ENCODE peak calls at places on chromosomes 11 and 22, in ten cellular contexts. One of them, this sample, is unnamed.

GRCh38 chr11:87473174-87473573 is 435.4 kb downstream of the TMEM135 start:
- DNase-seq in aorta: no peak
- DNase-seq in upper lobe of right lung: no peak
- DNase-seq in SK-N-SH: no peak
- DNase-seq in Caco-2: no peak
- DNase-seq in PC-9: no peak
- DNase-seq in endodermal cell: no peak
- DNase-seq in thoracic aorta: no peak
- DNase-seq in CD8-positive, alpha-beta memory T cell: no peak
- DNase-seq in IMR-90: peak; percentile 97
- DNase-seq in this sample: no peak

GRCh38 chr11:86449993-86450629 is 75.4 kb downstream of the CCDC81 start:
- DNase-seq in aorta: no peak
- DNase-seq in upper lobe of right lung: no peak
- DNase-seq in SK-N-SH: no peak
- DNase-seq in Caco-2: no peak
- DNase-seq in PC-9: no peak
- DNase-seq in endodermal cell: no peak
- DNase-seq in thoracic aorta: no peak
- DNase-seq in CD8-positive, alpha-beta memory T cell: no peak
- DNase-seq in IMR-90: no peak
- DNase-seq in this sample: no peak

GRCh38 chr11:78927511-78927910 is 352.8 kb upstream of the NARS2 start:
- DNase-seq in aorta: no peak
- DNase-seq in upper lobe of right lung: no peak
- DNase-seq in SK-N-SH: no peak
- DNase-seq in Caco-2: no peak
- DNase-seq in PC-9: no peak
- DNase-seq in endodermal cell: no peak
- DNase-seq in thoracic aorta: no peak
- DNase-seq in CD8-positive, alpha-beta memory T cell: no peak
- DNase-seq in IMR-90: no peak
- DNase-seq in this sample: no peak

GRCh38 chr11:126189109-126189929 is 22.1 kb downstream of the RPUSD4 start:
- DNase-seq in aorta: no peak
- DNase-seq in upper lobe of right lung: peak; percentile 43
- DNase-seq in SK-N-SH: no peak
- DNase-seq in Caco-2: no peak
- DNase-seq in PC-9: no peak
- DNase-seq in endodermal cell: no peak
- DNase-seq in thoracic aorta: no peak
- DNase-seq in CD8-positive, alpha-beta memory T cell: no peak
- DNase-seq in IMR-90: no peak
- DNase-seq in this sample: no peak

GRCh38 chr11:65414776-65415498 is 7.7 kb upstream of the NEAT1 start:
- DNase-seq in aorta: no peak
- DNase-seq in upper lobe of right lung: peak; percentile 41
- DNase-seq in SK-N-SH: no peak
- DNase-seq in Caco-2: no peak
- DNase-seq in PC-9: no peak
- DNase-seq in endodermal cell: no peak
- DNase-seq in thoracic aorta: no peak
- DNase-seq in CD8-positive, alpha-beta memory T cell: no peak
- DNase-seq in IMR-90: peak; percentile 39
- DNase-seq in this sample: no peak

GRCh38 chr11:575324-575995 is 810 bp upstream of the PHRF1 start:
- DNase-seq in aorta: no peak
- DNase-seq in upper lobe of right lung: no peak
- DNase-seq in SK-N-SH: no peak
- DNase-seq in Caco-2: peak; percentile 48
- DNase-seq in PC-9: no peak
- DNase-seq in endodermal cell: peak; percentile 96
- DNase-seq in thoracic aorta: no peak
- DNase-seq in CD8-positive, alpha-beta memory T cell: no peak
- DNase-seq in IMR-90: no peak
- DNase-seq in this sample: no peak

GRCh38 chr11:22244986-22245592 is 52.2 kb downstream of the ANO5 start:
- DNase-seq in aorta: peak; percentile 37
- DNase-seq in upper lobe of right lung: no peak
- DNase-seq in SK-N-SH: peak; percentile 18
- DNase-seq in Caco-2: peak; percentile 31
- DNase-seq in PC-9: peak; percentile 5
- DNase-seq in endodermal cell: peak; percentile 78
- DNase-seq in thoracic aorta: no peak
- DNase-seq in CD8-positive, alpha-beta memory T cell: peak; percentile 7
- DNase-seq in IMR-90: peak; percentile 19
- DNase-seq in this sample: no peak

GRCh38 chr11:61345954-61346814 is 13.2 kb downstream of the TKFC start:
- DNase-seq in aorta: no peak
- DNase-seq in upper lobe of right lung: no peak
- DNase-seq in SK-N-SH: no peak
- DNase-seq in Caco-2: no peak
- DNase-seq in PC-9: no peak
- DNase-seq in endodermal cell: no peak
- DNase-seq in thoracic aorta: no peak
- DNase-seq in CD8-positive, alpha-beta memory T cell: no peak
- DNase-seq in IMR-90: no peak
- DNase-seq in this sample: no peak

GRCh38 chr11:123072279-123072678 is 10.3 kb upstream of the HSPA8 start:
- DNase-seq in aorta: no peak
- DNase-seq in upper lobe of right lung: no peak
- DNase-seq in SK-N-SH: no peak
- DNase-seq in Caco-2: no peak
- DNase-seq in PC-9: peak; percentile 89
- DNase-seq in endodermal cell: no peak
- DNase-seq in thoracic aorta: no peak
- DNase-seq in CD8-positive, alpha-beta memory T cell: no peak
- DNase-seq in IMR-90: no peak
- DNase-seq in this sample: no peak

GRCh38 chr22:29065468-29066190 is 4.0 kb upstream of the C22orf31 start:
- DNase-seq in aorta: no peak
- DNase-seq in upper lobe of right lung: no peak
- DNase-seq in SK-N-SH: no peak
- DNase-seq in Caco-2: no peak
- DNase-seq in PC-9: no peak
- DNase-seq in endodermal cell: no peak
- DNase-seq in thoracic aorta: no peak
- DNase-seq in CD8-positive, alpha-beta memory T cell: peak; percentile 5
- DNase-seq in IMR-90: no peak
- DNase-seq in this sample: no peak

GRCh38 chr11:19241260-19242183 is 777 bp upstream of the E2F8 start:
- DNase-seq in aorta: peak; percentile 53
- DNase-seq in upper lobe of right lung: peak; percentile 68
- DNase-seq in SK-N-SH: peak; percentile 89
- DNase-seq in Caco-2: peak; percentile 89
- DNase-seq in PC-9: peak; percentile 67
- DNase-seq in endodermal cell: peak; percentile 89
- DNase-seq in thoracic aorta: no peak
- DNase-seq in CD8-positive, alpha-beta memory T cell: no peak
- DNase-seq in IMR-90: no peak
- DNase-seq in this sample: no peak

GRCh38 chr11:3835100-3835485 is 5.7 kb downstream of the RHOG start:
- DNase-seq in aorta: peak; percentile 44
- DNase-seq in upper lobe of right lung: no peak
- DNase-seq in SK-N-SH: no peak
- DNase-seq in Caco-2: no peak
- DNase-seq in PC-9: no peak
- DNase-seq in endodermal cell: no peak
- DNase-seq in thoracic aorta: no peak
- DNase-seq in CD8-positive, alpha-beta memory T cell: no peak
- DNase-seq in IMR-90: peak; percentile 27
- DNase-seq in this sample: no peak
- H3K4me1 ChIP-seq in aorta: no peaks in the 10 kb centered on the region
- H3K4me1 ChIP-seq in upper lobe of right lung: peaks cover 89% of the 10 kb centered on the region
- H3K4me1 ChIP-seq in SK-N-SH: peaks cover 19% of the 10 kb centered on the region
- H3K4me1 ChIP-seq in Caco-2: peaks cover 23% of the 10 kb centered on the region
- H3K4me1 ChIP-seq in PC-9: peaks cover 3% of the 10 kb centered on the region
- H3K4me1 ChIP-seq in endodermal cell: peaks cover 19% of the 10 kb centered on the region
- H3K4me1 ChIP-seq in thoracic aorta: peaks cover 55% of the 10 kb centered on the region
- H3K4me1 ChIP-seq in CD8-positive, alpha-beta memory T cell: peaks cover 89% of the 10 kb centered on the region
- H3K4me1 ChIP-seq in IMR-90: peaks cover 22% of the 10 kb centered on the region
- H3K4me1 ChIP-seq in this sample: peaks cover 27% of the 10 kb centered on the region

GRCh38 chr11:67280791-67281551 is 8.1 kb upstream of the ANKRD13D start:
- DNase-seq in aorta: peak; percentile 50
- DNase-seq in upper lobe of right lung: peak; percentile 57
- DNase-seq in SK-N-SH: no peak
- DNase-seq in Caco-2: no peak
- DNase-seq in PC-9: no peak
- DNase-seq in endodermal cell: no peak
- DNase-seq in thoracic aorta: no peak
- DNase-seq in CD8-positive, alpha-beta memory T cell: no peak
- DNase-seq in IMR-90: no peak
- DNase-seq in this sample: no peak
- H3K4me1 ChIP-seq in aorta: no peaks in the 10 kb centered on the region
- H3K4me1 ChIP-seq in upper lobe of right lung: peaks cover 57% of the 10 kb centered on the region
- H3K4me1 ChIP-seq in SK-N-SH: peaks cover 5% of the 10 kb centered on the region
- H3K4me1 ChIP-seq in Caco-2: no peaks in the 10 kb centered on the region
- H3K4me1 ChIP-seq in PC-9: no peaks in the 10 kb centered on the region
- H3K4me1 ChIP-seq in endodermal cell: no peaks in the 10 kb centered on the region
- H3K4me1 ChIP-seq in thoracic aorta: peaks cover 37% of the 10 kb centered on the region
- H3K4me1 ChIP-seq in CD8-positive, alpha-beta memory T cell: peaks cover 74% of the 10 kb centered on the region
- H3K4me1 ChIP-seq in IMR-90: peaks cover 14% of the 10 kb centered on the region
- H3K4me1 ChIP-seq in this sample: peaks cover 31% of the 10 kb centered on the region

GRCh38 chr11:128125723-128126122 is 461.6 kb downstream of the ETS1 start:
- DNase-seq in aorta: no peak
- DNase-seq in upper lobe of right lung: no peak
- DNase-seq in SK-N-SH: no peak
- DNase-seq in Caco-2: no peak
- DNase-seq in PC-9: no peak
- DNase-seq in endodermal cell: no peak
- DNase-seq in thoracic aorta: no peak
- DNase-seq in CD8-positive, alpha-beta memory T cell: no peak
- DNase-seq in IMR-90: no peak
- DNase-seq in this sample: no peak
- H3K4me1 ChIP-seq in aorta: no peaks in the 10 kb centered on the region
- H3K4me1 ChIP-seq in upper lobe of right lung: no peaks in the 10 kb centered on the region
- H3K4me1 ChIP-seq in SK-N-SH: no peaks in the 10 kb centered on the region
- H3K4me1 ChIP-seq in Caco-2: no peaks in the 10 kb centered on the region
- H3K4me1 ChIP-seq in PC-9: no peaks in the 10 kb centered on the region
- H3K4me1 ChIP-seq in endodermal cell: no peaks in the 10 kb centered on the region
- H3K4me1 ChIP-seq in thoracic aorta: no peaks in the 10 kb centered on the region
- H3K4me1 ChIP-seq in CD8-positive, alpha-beta memory T cell: no peaks in the 10 kb centered on the region
- H3K4me1 ChIP-seq in IMR-90: no peaks in the 10 kb centered on the region
- H3K4me1 ChIP-seq in this sample: no peaks in the 10 kb centered on the region

DNA sequence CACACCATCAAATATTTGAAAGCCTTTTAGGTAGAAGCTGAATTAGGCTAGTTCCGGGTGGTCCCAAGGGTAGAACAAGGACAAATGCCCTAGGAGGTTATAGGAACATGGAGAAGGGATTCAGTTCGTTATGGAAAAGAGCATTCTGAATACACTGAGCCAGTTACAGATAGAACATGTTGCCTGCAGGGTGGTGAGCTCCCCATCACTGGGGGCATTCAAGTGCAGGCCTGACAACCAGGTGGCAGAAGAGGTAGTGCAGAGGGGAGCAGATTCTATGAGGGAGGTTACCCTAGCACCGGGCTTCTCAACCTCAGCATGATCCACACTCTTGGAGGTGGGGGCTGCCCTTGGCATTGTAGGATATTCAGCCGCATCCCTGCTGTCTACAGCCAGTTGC is 24.2 kb downstream of the LIF start:
- DNase-seq in aorta: no peak
- DNase-seq in upper lobe of right lung: no peak
- DNase-seq in SK-N-SH: no peak
- DNase-seq in Caco-2: no peak
- DNase-seq in PC-9: no peak
- DNase-seq in endodermal cell: no peak
- DNase-seq in thoracic aorta: no peak
- DNase-seq in CD8-positive, alpha-beta memory T cell: no peak
- DNase-seq in IMR-90: no peak
- DNase-seq in this sample: no peak
- H3K4me1 ChIP-seq in aorta: peaks cover 2% of the 10 kb centered on the region
- H3K4me1 ChIP-seq in upper lobe of right lung: no peaks in the 10 kb centered on the region
- H3K4me1 ChIP-seq in SK-N-SH: no peaks in the 10 kb centered on the region
- H3K4me1 ChIP-seq in Caco-2: peaks cover 9% of the 10 kb centered on the region
- H3K4me1 ChIP-seq in PC-9: peaks cover 48% of the 10 kb centered on the region
- H3K4me1 ChIP-seq in endodermal cell: no peaks in the 10 kb centered on the region
- H3K4me1 ChIP-seq in thoracic aorta: peaks cover 14% of the 10 kb centered on the region
- H3K4me1 ChIP-seq in CD8-positive, alpha-beta memory T cell: peaks cover 48% of the 10 kb centered on the region
- H3K4me1 ChIP-seq in IMR-90: peaks cover 13% of the 10 kb centered on the region
- H3K4me1 ChIP-seq in this sample: peaks cover 22% of the 10 kb centered on the region

DNA sequence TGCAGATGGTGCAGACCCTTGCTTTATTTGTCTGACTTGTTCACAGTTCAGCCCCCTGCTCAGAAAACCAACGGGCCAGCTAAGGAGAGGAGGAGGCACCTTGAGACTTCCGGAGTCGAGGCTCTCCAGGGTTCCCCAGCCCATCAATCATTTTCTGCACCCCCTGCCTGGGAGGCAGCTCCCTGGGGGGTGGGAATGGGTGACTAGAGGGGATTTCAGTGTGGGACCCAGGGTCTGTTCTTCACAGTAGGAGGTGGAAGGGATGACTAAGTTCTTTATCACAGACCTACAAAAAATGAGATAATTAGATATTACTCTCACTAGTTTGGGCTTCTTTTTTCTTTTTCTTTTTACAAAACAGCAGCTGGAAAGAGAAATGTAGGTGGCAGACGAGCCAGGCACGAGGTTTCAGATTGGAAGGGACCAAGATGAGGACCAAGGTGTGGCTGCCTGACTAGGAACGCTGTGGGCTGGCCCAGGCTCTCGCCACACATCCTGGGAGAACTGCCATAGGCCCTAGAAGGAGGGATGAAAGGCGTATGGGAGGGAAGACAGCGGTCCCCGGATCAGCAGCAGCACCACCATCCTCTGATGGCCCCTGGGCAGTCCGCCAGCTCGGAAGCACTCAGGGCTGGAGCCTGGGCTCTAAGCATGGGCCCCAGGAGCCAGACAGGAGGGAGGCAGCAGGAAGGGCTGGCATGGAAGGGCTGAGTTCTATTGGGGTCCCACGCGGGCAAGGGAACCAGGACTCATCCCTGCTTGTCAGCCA is 14.2 kb downstream of the TXN2 start:
- DNase-seq in aorta: no peak
- DNase-seq in upper lobe of right lung: no peak
- DNase-seq in SK-N-SH: no peak
- DNase-seq in Caco-2: no peak
- DNase-seq in PC-9: peak; percentile 73
- DNase-seq in endodermal cell: no peak
- DNase-seq in thoracic aorta: no peak
- DNase-seq in CD8-positive, alpha-beta memory T cell: no peak
- DNase-seq in IMR-90: peak; percentile 86
- DNase-seq in this sample: no peak
- H3K4me1 ChIP-seq in aorta: no peaks in the 10 kb centered on the region
- H3K4me1 ChIP-seq in upper lobe of right lung: peaks cover 57% of the 10 kb centered on the region
- H3K4me1 ChIP-seq in SK-N-SH: peaks cover 3% of the 10 kb centered on the region
- H3K4me1 ChIP-seq in Caco-2: peaks cover 8% of the 10 kb centered on the region
- H3K4me1 ChIP-seq in PC-9: peaks cover 92% of the 10 kb centered on the region
- H3K4me1 ChIP-seq in endodermal cell: peaks cover 3% of the 10 kb centered on the region
- H3K4me1 ChIP-seq in thoracic aorta: peaks cover 96% of the 10 kb centered on the region
- H3K4me1 ChIP-seq in CD8-positive, alpha-beta memory T cell: peaks cover 21% of the 10 kb centered on the region
- H3K4me1 ChIP-seq in IMR-90: peaks cover 53% of the 10 kb centered on the region
- H3K4me1 ChIP-seq in this sample: peaks cover 47% of the 10 kb centered on the region

DNA sequence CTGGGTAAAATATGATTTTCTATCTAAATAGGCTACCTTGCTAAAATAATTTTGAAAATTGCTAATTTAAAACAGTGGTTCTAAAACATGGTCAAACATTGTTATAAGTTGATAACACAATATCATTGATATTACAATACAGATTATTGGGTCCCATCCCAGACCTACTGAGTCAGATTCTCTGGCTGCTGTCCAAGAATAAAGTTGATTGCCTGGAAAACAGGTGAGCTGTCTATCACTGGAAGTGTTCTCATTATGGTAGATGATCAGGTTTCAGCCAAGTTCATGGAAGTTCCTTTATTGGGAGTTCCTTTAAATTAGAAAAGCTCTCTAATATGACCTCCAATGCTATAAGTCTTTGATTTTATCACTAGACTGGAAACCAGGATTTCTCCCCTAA is 52.3 kb downstream of the SC5D start:
- DNase-seq in aorta: no peak
- DNase-seq in upper lobe of right lung: no peak
- DNase-seq in SK-N-SH: no peak
- DNase-seq in Caco-2: no peak
- DNase-seq in PC-9: no peak
- DNase-seq in endodermal cell: no peak
- DNase-seq in thoracic aorta: no peak
- DNase-seq in CD8-positive, alpha-beta memory T cell: no peak
- DNase-seq in IMR-90: no peak
- DNase-seq in this sample: no peak
- H3K4me1 ChIP-seq in aorta: no peaks in the 10 kb centered on the region
- H3K4me1 ChIP-seq in upper lobe of right lung: no peaks in the 10 kb centered on the region
- H3K4me1 ChIP-seq in SK-N-SH: peaks cover 16% of the 10 kb centered on the region
- H3K4me1 ChIP-seq in Caco-2: peaks cover 8% of the 10 kb centered on the region
- H3K4me1 ChIP-seq in PC-9: no peaks in the 10 kb centered on the region
- H3K4me1 ChIP-seq in endodermal cell: peaks cover 8% of the 10 kb centered on the region
- H3K4me1 ChIP-seq in thoracic aorta: no peaks in the 10 kb centered on the region
- H3K4me1 ChIP-seq in CD8-positive, alpha-beta memory T cell: no peaks in the 10 kb centered on the region
- H3K4me1 ChIP-seq in IMR-90: no peaks in the 10 kb centered on the region
- H3K4me1 ChIP-seq in this sample: no peaks in the 10 kb centered on the region